ENCODE peak calls at places on chromosomes 5 and 9, in six cellular contexts. One of them, this sample, is unnamed. For H3K4me1 and H3K36me3, the result is how much of the 10 kb centered on the place peaks cover.

GRCh38 chr5:76626738-76627137 is 3.5 kb upstream of the F2RL2 start:
- ATAC-seq in psoas muscle: no peak
- ATAC-seq in upper lobe of right lung: peak
- ATAC-seq in heart left ventricle: no peak
- ATAC-seq in body of pancreas: no peak
- ATAC-seq in aorta: no peak
- ATAC-seq in this sample: no peak

GRCh38 chr5:73674669-73675004 is 48.6 kb downstream of the ARHGEF28 start:
- ATAC-seq in psoas muscle: no peak
- ATAC-seq in upper lobe of right lung: peak
- ATAC-seq in heart left ventricle: no peak
- ATAC-seq in body of pancreas: no peak
- ATAC-seq in aorta: no peak
- ATAC-seq in this sample: no peak

GRCh38 chr5:34863947-34864346 is 25.0 kb downstream of the TTC23L start:
- ATAC-seq in psoas muscle: no peak
- ATAC-seq in upper lobe of right lung: no peak
- ATAC-seq in heart left ventricle: no peak
- ATAC-seq in body of pancreas: no peak
- ATAC-seq in aorta: no peak
- ATAC-seq in this sample: no peak

GRCh38 chr5:65172486-65173129 is 309.1 kb downstream of the ADAMTS6 start:
- ATAC-seq in psoas muscle: no peak
- ATAC-seq in upper lobe of right lung: peak
- ATAC-seq in heart left ventricle: peak
- ATAC-seq in body of pancreas: no peak
- ATAC-seq in aorta: no peak
- ATAC-seq in this sample: no peak

GRCh38 chr9:97425336-97425991 is 13.6 kb downstream of the TDRD7 start:
- ATAC-seq in psoas muscle: no peak
- ATAC-seq in upper lobe of right lung: no peak
- ATAC-seq in heart left ventricle: no peak
- ATAC-seq in body of pancreas: no peak
- ATAC-seq in aorta: no peak
- ATAC-seq in this sample: no peak

GRCh38 chr9:108316633-108317032 is 539.2 kb downstream of the ACTL7B start:
- ATAC-seq in psoas muscle: no peak
- ATAC-seq in upper lobe of right lung: peak
- ATAC-seq in heart left ventricle: no peak
- ATAC-seq in body of pancreas: no peak
- ATAC-seq in aorta: no peak
- ATAC-seq in this sample: no peak

GRCh38 chr5:146751054-146751453 is 127.5 kb downstream of the PPP2R2B start:
- ATAC-seq in psoas muscle: no peak
- ATAC-seq in upper lobe of right lung: no peak
- ATAC-seq in heart left ventricle: no peak
- ATAC-seq in body of pancreas: peak
- ATAC-seq in aorta: peak
- ATAC-seq in this sample: no peak

GRCh38 chr5:10744681-10745080 is 16.4 kb downstream of the DAP start:
- ATAC-seq in psoas muscle: no peak
- ATAC-seq in upper lobe of right lung: peak
- ATAC-seq in heart left ventricle: peak
- ATAC-seq in body of pancreas: no peak
- ATAC-seq in aorta: no peak
- ATAC-seq in this sample: no peak

GRCh38 chr5:56669534-56670483 is 145.5 kb upstream of the MAP3K1 start:
- ATAC-seq in psoas muscle: peak
- ATAC-seq in upper lobe of right lung: peak
- ATAC-seq in heart left ventricle: peak
- ATAC-seq in body of pancreas: peak
- ATAC-seq in aorta: peak
- ATAC-seq in this sample: peak

GRCh38 chr9:130390986-130391385 is 53.8 kb upstream of the ASS1 start:
- ATAC-seq in psoas muscle: no peak
- ATAC-seq in upper lobe of right lung: no peak
- ATAC-seq in heart left ventricle: no peak
- ATAC-seq in body of pancreas: no peak
- ATAC-seq in aorta: no peak
- ATAC-seq in this sample: no peak

GRCh38 chr9:23586906-23587305 is 239.1 kb downstream of the ELAVL2 start:
- ATAC-seq in psoas muscle: no peak
- ATAC-seq in upper lobe of right lung: no peak
- ATAC-seq in heart left ventricle: no peak
- ATAC-seq in body of pancreas: no peak
- ATAC-seq in aorta: no peak
- ATAC-seq in this sample: no peak

GRCh38 chr5:68962632-68963484 is 131.0 kb upstream of the SLC30A5 start:
- ATAC-seq in psoas muscle: peak
- ATAC-seq in upper lobe of right lung: peak
- ATAC-seq in heart left ventricle: peak
- ATAC-seq in body of pancreas: peak
- ATAC-seq in aorta: peak
- ATAC-seq in this sample: peak

GRCh38 chr9:68505681-68506409 is 34.8 kb downstream of the TMEM252 start:
- ATAC-seq in psoas muscle: no peak
- ATAC-seq in upper lobe of right lung: peak
- ATAC-seq in heart left ventricle: peak
- ATAC-seq in body of pancreas: no peak
- ATAC-seq in aorta: peak
- ATAC-seq in this sample: peak

GRCh38 chr9:78630966-78631365 is 334.0 kb downstream of the PSAT1 start:
- ATAC-seq in psoas muscle: no peak
- ATAC-seq in upper lobe of right lung: no peak
- ATAC-seq in heart left ventricle: no peak
- ATAC-seq in body of pancreas: no peak
- ATAC-seq in aorta: no peak
- ATAC-seq in this sample: no peak

GRCh38 chr9:75636427-75637045 is 253.9 kb upstream of the PCSK5 start:
- ATAC-seq in psoas muscle: peak
- ATAC-seq in upper lobe of right lung: no peak
- ATAC-seq in heart left ventricle: peak
- ATAC-seq in body of pancreas: no peak
- ATAC-seq in aorta: no peak
- ATAC-seq in this sample: no peak

GRCh38 chr9:88776717-88777497 is 214.4 kb upstream of the S1PR3 start:
- ATAC-seq in psoas muscle: no peak
- ATAC-seq in upper lobe of right lung: no peak
- ATAC-seq in heart left ventricle: no peak
- ATAC-seq in body of pancreas: no peak
- ATAC-seq in aorta: no peak
- ATAC-seq in this sample: no peak

GRCh38 chr5:167511-167910 is 23.8 kb upstream of the LRRC14B start:
- ATAC-seq in psoas muscle: no peak
- ATAC-seq in upper lobe of right lung: no peak
- ATAC-seq in heart left ventricle: no peak
- ATAC-seq in body of pancreas: no peak
- ATAC-seq in aorta: no peak
- ATAC-seq in this sample: no peak

GRCh38 chr5:78979117-78979742 is 5.9 kb downstream of the ARSB start:
- ATAC-seq in psoas muscle: no peak
- ATAC-seq in upper lobe of right lung: no peak
- ATAC-seq in heart left ventricle: no peak
- ATAC-seq in body of pancreas: no peak
- ATAC-seq in aorta: no peak
- ATAC-seq in this sample: no peak

GRCh38 chr5:173202266-173202875 is 32.6 kb downstream of the NKX2-5 start:
- ATAC-seq in psoas muscle: no peak
- ATAC-seq in upper lobe of right lung: no peak
- ATAC-seq in heart left ventricle: no peak
- ATAC-seq in body of pancreas: no peak
- ATAC-seq in aorta: no peak
- ATAC-seq in this sample: no peak

GRCh38 chr5:179153341-179153901 is 93.2 kb downstream of the ZNF354C start:
- ATAC-seq in psoas muscle: no peak
- ATAC-seq in upper lobe of right lung: no peak
- ATAC-seq in heart left ventricle: no peak
- ATAC-seq in body of pancreas: no peak
- ATAC-seq in aorta: no peak
- ATAC-seq in this sample: peak

GRCh38 chr9:111598730-111599091 is 736 bp downstream of the PTGR1 start:
- ATAC-seq in psoas muscle: peak
- ATAC-seq in upper lobe of right lung: peak
- ATAC-seq in heart left ventricle: peak
- ATAC-seq in body of pancreas: peak
- ATAC-seq in aorta: peak
- ATAC-seq in this sample: peak

GRCh38 chr9:97575673-97576048 is 57.5 kb downstream of the TSTD2 start:
- ATAC-seq in psoas muscle: no peak
- ATAC-seq in upper lobe of right lung: no peak
- ATAC-seq in heart left ventricle: no peak
- ATAC-seq in body of pancreas: no peak
- ATAC-seq in aorta: no peak
- ATAC-seq in this sample: no peak

GRCh38 chr5:153432583-153432982 is 57.9 kb upstream of the GRIA1 start:
- ATAC-seq in psoas muscle: no peak
- ATAC-seq in upper lobe of right lung: no peak
- ATAC-seq in heart left ventricle: no peak
- ATAC-seq in body of pancreas: no peak
- ATAC-seq in aorta: no peak
- ATAC-seq in this sample: no peak
- H3K4me1 ChIP-seq in psoas muscle: under half
- H3K4me1 ChIP-seq in upper lobe of right lung: under half
- H3K4me1 ChIP-seq in heart left ventricle: under half
- H3K4me1 ChIP-seq in body of pancreas: under half
- H3K4me1 ChIP-seq in aorta: under half
- H3K4me1 ChIP-seq in this sample: under half

GRCh38 chr9:36150529-36151305 is 14.2 kb downstream of the GLIPR2 start:
- ATAC-seq in psoas muscle: no peak
- ATAC-seq in upper lobe of right lung: peak
- ATAC-seq in heart left ventricle: no peak
- ATAC-seq in body of pancreas: no peak
- ATAC-seq in aorta: no peak
- ATAC-seq in this sample: no peak

GRCh38 chr9:36151306-36152210 is 15.0 kb downstream of the GLIPR2 start:
- ATAC-seq in psoas muscle: peak
- ATAC-seq in upper lobe of right lung: peak
- ATAC-seq in heart left ventricle: peak
- ATAC-seq in body of pancreas: no peak
- ATAC-seq in aorta: peak
- ATAC-seq in this sample: peak

GRCh38 chr9:36147441-36148175 is 11.1 kb downstream of the GLIPR2 start:
- ATAC-seq in psoas muscle: no peak
- ATAC-seq in upper lobe of right lung: no peak
- ATAC-seq in heart left ventricle: no peak
- ATAC-seq in body of pancreas: no peak
- ATAC-seq in aorta: no peak
- ATAC-seq in this sample: no peak

GRCh38 chr9:36148652-36149051 is 12.1 kb downstream of the GLIPR2 start:
- ATAC-seq in psoas muscle: peak
- ATAC-seq in upper lobe of right lung: peak
- ATAC-seq in heart left ventricle: peak
- ATAC-seq in body of pancreas: peak
- ATAC-seq in aorta: peak
- ATAC-seq in this sample: peak

DNA sequence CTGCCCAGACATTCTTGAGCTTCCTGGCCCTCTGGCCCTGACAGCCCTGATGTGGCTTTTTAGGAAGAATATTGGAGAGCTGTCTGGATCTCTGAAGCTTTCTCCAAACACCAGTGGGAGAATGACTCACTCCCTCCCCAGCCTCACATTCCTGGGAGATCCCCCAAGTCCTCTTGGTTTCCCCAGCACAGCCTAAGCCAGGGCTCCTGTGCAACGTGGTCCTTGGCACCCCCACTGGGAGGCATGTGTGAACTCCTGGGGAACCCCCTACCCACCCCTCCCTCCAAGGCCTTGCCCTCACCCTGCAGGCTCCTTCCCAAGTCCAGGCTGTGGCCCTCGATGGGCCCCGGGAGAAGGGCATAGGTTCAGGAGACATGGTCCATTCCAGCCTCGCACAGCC is 12.7 kb downstream of the GLIPR2 start:
- ATAC-seq in psoas muscle: no peak
- ATAC-seq in upper lobe of right lung: no peak
- ATAC-seq in heart left ventricle: peak
- ATAC-seq in body of pancreas: no peak
- ATAC-seq in aorta: peak
- ATAC-seq in this sample: peak
- H3K27ac ChIP-seq in psoas muscle: no peak
- H3K27ac ChIP-seq in upper lobe of right lung: peak
- H3K27ac ChIP-seq in heart left ventricle: peak
- H3K27ac ChIP-seq in body of pancreas: no peak
- H3K27ac ChIP-seq in aorta: no peak
- H3K27ac ChIP-seq in this sample: peak

DNA sequence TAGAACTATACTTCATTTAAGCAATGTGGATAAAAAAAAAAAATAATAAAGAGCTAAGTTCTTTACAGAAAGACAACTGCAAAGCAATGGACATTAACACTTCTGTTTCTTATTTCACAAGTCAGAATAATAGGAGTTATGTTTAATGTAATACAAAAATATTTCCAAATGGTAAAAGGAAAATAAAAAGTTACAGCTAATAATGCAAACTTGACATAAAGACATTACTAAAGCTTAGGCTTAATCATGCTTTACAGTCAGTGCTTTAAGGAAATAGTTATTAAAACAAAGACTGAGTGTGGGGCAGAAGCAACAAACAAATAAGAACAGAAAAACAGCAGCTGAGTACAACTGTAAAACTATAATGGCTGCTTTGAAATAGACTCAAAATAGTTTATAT is 56.7 kb downstream of the ZFR start:
- ATAC-seq in psoas muscle: no peak
- ATAC-seq in upper lobe of right lung: no peak
- ATAC-seq in heart left ventricle: no peak
- ATAC-seq in body of pancreas: no peak
- ATAC-seq in aorta: no peak
- ATAC-seq in this sample: no peak
- H3K36me3 ChIP-seq in psoas muscle: half or more
- H3K36me3 ChIP-seq in upper lobe of right lung: half or more
- H3K36me3 ChIP-seq in heart left ventricle: half or more
- H3K36me3 ChIP-seq in body of pancreas: under half
- H3K36me3 ChIP-seq in aorta: under half
- H3K36me3 ChIP-seq in this sample: under half

DNA sequence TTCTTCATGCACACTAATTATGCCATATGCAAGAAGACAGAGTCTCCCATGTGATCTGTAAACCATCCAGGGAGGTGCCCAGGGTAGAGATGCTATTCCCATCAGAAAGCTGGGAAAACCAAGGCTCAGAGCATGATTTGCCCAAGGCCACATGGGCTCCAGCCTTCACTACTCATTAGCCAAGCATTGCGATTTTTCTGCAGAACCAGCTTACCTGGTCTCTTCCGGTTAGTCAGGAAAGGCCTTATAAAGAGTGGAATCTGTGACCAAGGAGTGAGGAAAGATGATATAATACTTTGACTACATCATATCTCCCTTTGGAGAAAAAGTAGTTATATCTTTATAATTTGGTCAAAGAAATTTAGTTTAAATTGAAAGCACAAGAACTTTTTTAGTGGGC is 220.1 kb downstream of the ESM1 start:
- ATAC-seq in psoas muscle: no peak
- ATAC-seq in upper lobe of right lung: no peak
- ATAC-seq in heart left ventricle: no peak
- ATAC-seq in body of pancreas: no peak
- ATAC-seq in aorta: no peak
- ATAC-seq in this sample: no peak
- H3K4me1 ChIP-seq in psoas muscle: under half
- H3K4me1 ChIP-seq in upper lobe of right lung: under half
- H3K4me1 ChIP-seq in heart left ventricle: under half
- H3K4me1 ChIP-seq in body of pancreas: under half
- H3K4me1 ChIP-seq in aorta: under half
- H3K4me1 ChIP-seq in this sample: under half

GRCh38 chr5:54632131-54632551 is 114.6 kb downstream of the SNX18 start:
- ATAC-seq in psoas muscle: no peak
- ATAC-seq in upper lobe of right lung: no peak
- ATAC-seq in heart left ventricle: no peak
- ATAC-seq in body of pancreas: no peak
- ATAC-seq in aorta: peak
- ATAC-seq in this sample: peak
- H3K27ac ChIP-seq in psoas muscle: no peak
- H3K27ac ChIP-seq in upper lobe of right lung: no peak
- H3K27ac ChIP-seq in heart left ventricle: no peak
- H3K27ac ChIP-seq in body of pancreas: no peak
- H3K27ac ChIP-seq in aorta: peak
- H3K27ac ChIP-seq in this sample: no peak